ENCODE peak calls at places on chromosomes 12 and 14, in seven cellular contexts. W is IMR-90, B is mesendoderm, K is neuronal stem cell, E is H9, Q is H1, N is mesenchymal stem cell. J is an unnamed sample. For H3K4me1, the result is how much of the 10 kb centered on the place peaks cover.

GRCh38 chr14:104731925-104732294 is 7.9 kb downstream of the ADSS1 start:
- DNase-seq in Q (no peak), B (no peak), N (no peak), E (no peak), K (no peak), W (no peak), J (no peak)

GRCh38 chr14:76827696-76828301 is 1.6 kb downstream of the LRRC74A start:
- DNase-seq in K (no peak), B (no peak), Q (no peak), E (no peak), N (no peak), W (no peak), J (no peak)

GRCh38 chr14:68786491-68787234 is 6.2 kb downstream of the ZFP36L1 start:
- DNase-seq in Q (peak), N (peak), E (no peak), B (peak), K (no peak), W (peak), J (peak)

GRCh38 chr12:82672811-82673495 is 13.8 kb upstream of the TMTC2 start:
- DNase-seq in N (no peak), W (no peak), Q (no peak), K (no peak), E (no peak), B (no peak), J (no peak)

GRCh38 chr14:96167224-96168148 is 37.2 kb upstream of the BDKRB2 start:
- DNase-seq in W (peak), E (peak), B (peak), Q (no peak), N (peak), K (no peak), J (peak)

GRCh38 chr12:95790025-95790911 is at the start of gene NTN4:
- DNase-seq in W (peak), Q (peak), K (peak), N (peak), E (peak), B (peak), J (peak)

GRCh38 chr12:111024205-111024794 is 103.9 kb upstream of the MYL2 start:
- DNase-seq in E (peak), N (peak), W (peak), K (peak), B (peak), Q (peak), J (peak)

GRCh38 chr14:67487937-67488893 is at the start of gene TMEM229B:
- DNase-seq in N (peak), K (no peak), W (no peak), B (no peak), Q (no peak), E (no peak), J (no peak)

GRCh38 chr14:93089501-93090269 is 26.0 kb downstream of the ITPK1 start:
- DNase-seq in B (peak), K (no peak), W (no peak), N (no peak), E (no peak), Q (no peak), J (no peak)

GRCh38 chr12:75784591-75784990 is 247.0 kb downstream of the PHLDA1 start:
- DNase-seq in K (no peak), W (peak), N (peak), B (no peak), Q (no peak), E (no peak), J (no peak)

GRCh38 chr12:57148469-57149308 is 1.3 kb upstream of the LRP1-AS start:
- DNase-seq in B (no peak), K (no peak), W (peak), Q (no peak), N (peak), E (no peak), J (no peak)

GRCh38 chr12:26149963-26150362 is 25.1 kb upstream of the BHLHE41 start:
- DNase-seq in K (no peak), N (no peak), Q (no peak), E (no peak), B (no peak), W (no peak), J (no peak)

GRCh38 chr12:45369065-45369464 is 153.2 kb downstream of the ANO6 start:
- DNase-seq in K (no peak), E (no peak), B (no peak), Q (no peak), N (peak), W (peak), J (peak)

GRCh38 chr14:75432406-75432805 is 4.6 kb downstream of the JDP2 start:
- DNase-seq in Q (no peak), K (no peak), B (no peak), E (peak), W (no peak), N (no peak), J (no peak)

GRCh38 chr14:32252030-32252670 is 49.1 kb upstream of the RNU6-8 start:
- DNase-seq in N (peak), W (peak), E (peak), Q (peak), B (peak), K (peak), J (peak)

GRCh38 chr12:67720383-67720856 is 71.9 kb downstream of the DYRK2 start:
- DNase-seq in K (no peak), W (peak), Q (no peak), E (no peak), N (peak), B (peak), J (no peak)

GRCh38 chr12:106863185-106863584 is 88.7 kb downstream of the RIC8B start:
- DNase-seq in W (peak), N (no peak), Q (no peak), B (no peak), K (no peak), E (no peak), J (no peak)

GRCh38 chr12:105928436-105928835 is 210.3 kb downstream of the NUAK1 start:
- DNase-seq in Q (no peak), K (no peak), B (no peak), E (no peak), W (no peak), N (no peak), J (no peak)

GRCh38 chr14:83260751-83261150 is 1727.1 kb upstream of the SEL1L start:
- DNase-seq in K (no peak), E (no peak), B (no peak), W (peak), N (peak), Q (no peak), J (no peak)

GRCh38 chr14:47207636-47208035 is 467.8 kb downstream of the MDGA2 start:
- DNase-seq in N (peak), Q (no peak), W (no peak), K (no peak), B (peak), E (no peak), J (no peak)

GRCh38 chr12:89870413-89871184 is 162.0 kb upstream of the ATP2B1 start:
- DNase-seq in B (no peak), Q (no peak), K (no peak), E (no peak), N (no peak), W (no peak), J (no peak)

DNA sequence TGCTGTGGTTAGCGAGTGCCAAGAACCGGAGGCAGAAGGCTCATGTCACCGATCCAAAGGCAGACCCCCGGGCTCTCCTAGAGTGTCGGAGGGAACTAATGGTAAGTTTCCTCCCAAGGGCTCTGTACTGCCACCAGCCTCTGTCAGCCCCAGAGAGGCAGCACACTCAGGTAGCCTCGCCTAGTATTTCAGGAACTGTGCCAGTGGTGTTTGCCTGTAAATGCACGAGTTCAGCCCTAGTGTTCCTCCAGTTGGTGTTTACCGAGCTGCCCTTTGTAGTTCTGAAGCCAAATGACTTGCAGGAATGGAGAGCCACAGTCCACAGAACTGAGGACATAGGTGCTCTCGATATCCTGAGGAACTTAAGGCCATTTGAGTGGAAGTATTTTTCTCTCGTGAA is 72.6 kb downstream of the ESR2 start:
- DNase-seq in W (no peak), K (no peak), E (no peak), Q (no peak), N (no peak), B (no peak), J (no peak)
- H3K4me1 ChIP-seq in W (under half), K (under half), E (under half), Q (under half), N (under half), B (under half), J (under half)

DNA sequence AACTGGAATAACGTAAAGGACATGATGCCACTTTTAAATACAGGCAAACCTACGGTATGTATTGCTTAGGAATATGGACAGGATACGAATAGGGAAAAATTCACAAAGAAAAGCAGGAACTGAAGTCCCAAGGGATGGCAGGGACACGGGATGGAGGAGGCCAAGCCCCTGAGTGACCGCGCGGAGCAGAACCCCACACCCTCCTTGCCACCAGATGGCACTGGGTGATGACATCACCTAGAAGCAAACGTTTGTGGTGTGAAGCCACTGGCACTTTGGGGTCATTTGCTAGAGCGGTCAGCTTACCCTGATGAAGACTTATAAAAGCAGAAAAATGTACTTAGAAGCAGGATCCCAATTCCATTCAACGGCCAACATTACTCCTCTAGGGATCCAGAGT is 9.4 kb downstream of the DHX37 start:
- DNase-seq in W (no peak), N (no peak), K (no peak), E (peak), Q (no peak), B (peak), J (no peak)
- H3K4ac ChIP-seq in W (no peak), N (no peak), K (no peak), E (no peak), Q (no peak), B (no peak), J (no peak)

DNA sequence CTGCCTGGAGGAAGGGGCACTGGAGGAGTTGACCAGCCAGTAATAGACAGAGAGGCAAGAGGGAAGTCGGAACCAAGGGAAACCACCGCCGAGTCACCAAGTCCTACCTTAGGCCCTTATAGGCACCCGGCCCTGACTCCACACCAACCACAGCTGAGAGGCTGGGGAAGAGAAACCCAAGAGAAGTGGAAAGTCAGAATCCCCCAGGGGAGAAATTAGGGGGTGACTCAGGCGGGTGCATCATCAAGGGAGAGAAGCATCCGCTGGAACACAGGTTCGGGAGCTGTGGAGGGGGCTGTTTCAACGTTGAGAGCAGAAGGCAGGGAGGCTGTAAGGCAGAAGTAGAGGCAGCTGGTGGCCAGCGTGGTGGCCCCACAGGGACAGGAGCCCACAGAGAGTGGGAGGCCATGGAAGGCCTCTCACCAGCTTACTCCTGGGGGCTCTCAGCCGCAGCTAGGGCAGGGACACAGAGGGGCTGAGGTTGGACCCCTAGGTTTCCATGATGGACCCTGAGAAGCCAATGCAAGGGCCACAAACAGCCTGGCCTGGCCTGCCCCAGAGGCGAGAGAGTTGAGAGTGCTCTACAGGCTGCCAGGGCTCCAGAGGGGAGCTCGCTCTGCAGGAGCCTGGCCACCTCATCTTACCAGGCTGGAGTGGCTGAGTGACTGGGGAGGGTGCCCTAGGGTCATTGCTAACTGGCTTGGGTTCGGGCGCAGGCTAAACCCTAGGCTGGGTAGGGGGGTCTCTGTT is 1.4 kb upstream of the TRMT61A start:
- DNase-seq in E (no peak), K (no peak), N (peak), B (no peak), W (no peak), Q (no peak), J (no peak)
- H3K4me1 ChIP-seq in E (under half), K (under half), N (half or more), B (under half), W (under half), Q (under half), J (under half)

DNA sequence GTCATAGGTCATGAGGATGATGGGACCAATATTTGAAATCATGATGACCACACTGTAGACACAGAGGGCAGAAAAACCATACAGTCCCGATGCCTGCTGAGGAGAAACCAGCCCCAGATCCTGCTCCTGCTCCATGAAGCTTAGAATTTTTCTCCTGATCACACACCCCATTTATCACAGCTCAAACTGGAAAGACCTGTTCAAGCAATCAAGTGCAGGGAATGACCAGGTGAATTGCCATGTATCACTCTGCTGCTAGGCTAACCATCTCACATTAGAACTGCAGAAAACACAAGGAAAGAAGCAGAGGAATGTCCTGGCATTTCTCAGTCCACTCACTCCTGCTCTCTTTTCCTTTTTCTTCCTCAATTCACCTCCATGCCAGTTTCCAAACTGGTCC is 18.1 kb downstream of the MANSC1 start:
- DNase-seq in N (no peak), B (peak), E (no peak), K (no peak), W (no peak), Q (no peak), J (peak)
- H3K4ac ChIP-seq in N (no peak), B (no peak), E (no peak), K (no peak), W (peak), Q (no peak), J (no peak)

GRCh38 chr12:31406345-31406744 is 80.4 kb upstream of the SINHCAF start:
- DNase-seq in W (peak), E (no peak), K (no peak), N (no peak), B (no peak), Q (peak), J (no peak)
- H3K4me1 ChIP-seq in W (under half), E (under half), K (under half), N (under half), B (under half), Q (under half), J (under half)

DNA sequence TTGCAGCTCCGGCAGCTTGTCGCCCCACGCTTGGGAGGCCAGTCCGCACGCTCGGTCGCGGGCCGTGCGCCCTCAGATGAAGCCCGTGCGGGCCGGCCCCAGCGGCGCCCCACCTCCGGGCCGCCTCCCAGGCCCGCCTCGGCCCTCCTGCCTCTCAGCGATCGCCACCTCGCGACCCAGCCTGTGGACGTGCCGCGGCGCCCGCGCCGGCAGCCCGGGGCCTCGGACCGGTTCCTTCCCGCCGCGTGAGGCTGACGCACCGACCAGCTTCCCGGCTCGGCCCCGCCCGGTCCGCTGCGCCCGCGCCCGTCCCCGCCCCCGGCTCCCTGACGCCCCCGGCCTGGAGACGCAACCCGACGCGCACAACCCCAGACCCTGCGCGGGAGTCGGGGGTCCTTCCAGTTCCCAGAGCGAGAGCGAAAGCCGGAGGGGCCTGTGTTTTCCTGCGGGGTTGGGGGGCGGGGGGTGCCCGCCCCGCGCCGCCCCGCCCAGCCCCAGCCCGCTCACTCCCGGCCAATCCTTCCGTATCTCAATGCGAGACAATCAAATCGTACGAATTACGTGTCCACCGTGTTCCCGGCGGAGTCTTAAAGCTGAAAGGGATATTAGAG is at the start of gene ERO1A:
- DNase-seq in W (peak), K (peak), N (peak), Q (peak), B (peak), E (peak), J (peak)
- H3K4ac ChIP-seq in W (peak), K (peak), N (peak), Q (no peak), B (no peak), E (no peak), J (peak)

GRCh38 chr12:52691076-52691764 is 11.0 kb upstream of the KRT1 start:
- DNase-seq in E (peak), Q (peak), N (no peak), W (no peak), K (no peak), B (no peak), J (peak)

GRCh38 chr12:52690351-52691075 is 10.3 kb upstream of the KRT1 start:
- DNase-seq in K (no peak), B (no peak), E (no peak), N (no peak), Q (no peak), W (no peak), J (no peak)

GRCh38 chr12:52689239-52689638 is 9.0 kb upstream of the KRT1 start:
- DNase-seq in E (no peak), B (no peak), W (no peak), Q (no peak), N (no peak), K (no peak), J (no peak)

GRCh38 chr12:52688481-52688880 is 8.3 kb upstream of the KRT1 start:
- DNase-seq in N (no peak), E (no peak), K (no peak), Q (no peak), B (no peak), W (no peak), J (no peak)

DNA sequence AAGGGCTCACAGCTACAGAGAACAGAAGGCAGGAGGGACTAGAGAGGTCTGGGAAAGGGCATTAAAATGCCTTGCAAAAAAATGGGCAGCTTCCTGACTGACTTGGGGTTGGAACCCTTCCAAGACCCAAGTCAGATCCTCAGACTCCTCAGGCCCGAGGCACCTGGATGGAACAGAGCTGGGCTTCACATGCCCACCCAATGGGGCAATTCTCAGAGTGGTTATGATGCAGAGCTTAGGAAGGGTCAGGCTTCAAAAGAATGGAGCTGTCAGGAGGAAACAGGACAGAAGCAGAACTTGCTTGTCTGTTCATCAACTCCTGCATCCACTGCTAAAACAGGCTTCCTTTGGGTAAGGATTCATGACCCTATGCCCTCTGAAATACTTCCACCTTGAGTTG is 9.7 kb upstream of the KRT1 start:
- DNase-seq in B (no peak), Q (no peak), K (no peak), N (no peak), W (no peak), E (no peak), J (no peak)
- H3K4me1 ChIP-seq in B (under half), Q (under half), K (under half), N (under half), W (under half), E (under half), J (under half)

GRCh38 chr12:13816394-13816793 is 165.0 kb downstream of the GRIN2B start:
- DNase-seq in Q (no peak), K (peak), N (no peak), E (no peak), W (no peak), B (peak), J (peak)
- H3K4ac ChIP-seq in Q (no peak), K (no peak), N (no peak), E (no peak), W (no peak), B (no peak), J (no peak)